ENCODE peak calls at places on chromosomes 12 and 14, in seven cellular contexts. One of them, this sample, is unnamed.

GRCh38 chr12:70366581-70367267 is 634 bp downstream of the KCNMB4 start:
- DNase-seq in NB4: peak
- DNase-seq in tibial nerve: no peak
- DNase-seq in mucosa of descending colon: peak
- DNase-seq in fibroblast of mammary gland: peak
- DNase-seq in AG04449: no peak
- DNase-seq in RWPE2: peak
- DNase-seq in this sample: peak

GRCh38 chr12:107474639-107475539 is 210.7 kb upstream of the PWP1 start:
- DNase-seq in NB4: no peak
- DNase-seq in AG04449: no peak
- DNase-seq in mucosa of descending colon: no peak
- DNase-seq in tibial nerve: no peak
- DNase-seq in fibroblast of mammary gland: peak
- DNase-seq in RWPE2: no peak
- DNase-seq in this sample: no peak

GRCh38 chr12:92075425-92075891 is 70.2 kb downstream of the BTG1 start:
- DNase-seq in mucosa of descending colon: no peak
- DNase-seq in AG04449: peak
- DNase-seq in tibial nerve: no peak
- DNase-seq in NB4: no peak
- DNase-seq in RWPE2: no peak
- DNase-seq in fibroblast of mammary gland: peak
- DNase-seq in this sample: no peak

GRCh38 chr12:12470751-12471300 is 91.8 kb downstream of the DUSP16 start:
- DNase-seq in fibroblast of mammary gland: no peak
- DNase-seq in tibial nerve: no peak
- DNase-seq in NB4: no peak
- DNase-seq in mucosa of descending colon: no peak
- DNase-seq in AG04449: no peak
- DNase-seq in RWPE2: no peak
- DNase-seq in this sample: no peak

GRCh38 chr12:57746025-57746424 is 1.2 kb downstream of the TSPAN31 start:
- DNase-seq in mucosa of descending colon: no peak
- DNase-seq in tibial nerve: no peak
- DNase-seq in NB4: no peak
- DNase-seq in RWPE2: no peak
- DNase-seq in fibroblast of mammary gland: no peak
- DNase-seq in AG04449: no peak
- DNase-seq in this sample: no peak

GRCh38 chr14:75794615-75795038 is 133.6 kb downstream of the TTLL5 start:
- DNase-seq in RWPE2: no peak
- DNase-seq in mucosa of descending colon: no peak
- DNase-seq in tibial nerve: no peak
- DNase-seq in fibroblast of mammary gland: peak
- DNase-seq in NB4: no peak
- DNase-seq in AG04449: peak
- DNase-seq in this sample: no peak

GRCh38 chr12:12095016-12095415 is 24.3 kb downstream of the BCL2L14 start:
- DNase-seq in fibroblast of mammary gland: no peak
- DNase-seq in tibial nerve: no peak
- DNase-seq in RWPE2: no peak
- DNase-seq in mucosa of descending colon: no peak
- DNase-seq in AG04449: no peak
- DNase-seq in NB4: no peak
- DNase-seq in this sample: no peak

GRCh38 chr12:84661732-84662326 is 250.8 kb downstream of the SLC6A15 start:
- DNase-seq in AG04449: no peak
- DNase-seq in NB4: no peak
- DNase-seq in mucosa of descending colon: no peak
- DNase-seq in fibroblast of mammary gland: peak
- DNase-seq in tibial nerve: no peak
- DNase-seq in RWPE2: no peak
- DNase-seq in this sample: no peak

GRCh38 chr12:40647651-40648050 is 44.6 kb upstream of the CNTN1 start:
- DNase-seq in NB4: no peak
- DNase-seq in fibroblast of mammary gland: peak
- DNase-seq in RWPE2: no peak
- DNase-seq in AG04449: no peak
- DNase-seq in tibial nerve: no peak
- DNase-seq in mucosa of descending colon: no peak
- DNase-seq in this sample: no peak

GRCh38 chr14:71780075-71780474 is 152.2 kb upstream of the RGS6 start:
- DNase-seq in AG04449: no peak
- DNase-seq in tibial nerve: no peak
- DNase-seq in mucosa of descending colon: no peak
- DNase-seq in fibroblast of mammary gland: no peak
- DNase-seq in NB4: no peak
- DNase-seq in RWPE2: no peak
- DNase-seq in this sample: no peak
- H3K4me3 ChIP-seq in AG04449: no peak
- H3K4me3 ChIP-seq in tibial nerve: no peak
- H3K4me3 ChIP-seq in mucosa of descending colon: no peak
- H3K4me3 ChIP-seq in fibroblast of mammary gland: no peak
- H3K4me3 ChIP-seq in NB4: no peak
- H3K4me3 ChIP-seq in RWPE2: no peak
- H3K4me3 ChIP-seq in this sample: no peak

GRCh38 chr14:81273521-81273920 is 52.8 kb upstream of the GTF2A1 start:
- DNase-seq in NB4: no peak
- DNase-seq in fibroblast of mammary gland: no peak
- DNase-seq in mucosa of descending colon: no peak
- DNase-seq in RWPE2: no peak
- DNase-seq in AG04449: no peak
- DNase-seq in tibial nerve: no peak
- DNase-seq in this sample: no peak

GRCh38 chr14:81272322-81272721 is 51.6 kb upstream of the GTF2A1 start:
- DNase-seq in tibial nerve: no peak
- DNase-seq in RWPE2: no peak
- DNase-seq in AG04449: no peak
- DNase-seq in mucosa of descending colon: no peak
- DNase-seq in NB4: no peak
- DNase-seq in fibroblast of mammary gland: no peak
- DNase-seq in this sample: no peak

GRCh38 chr14:81268016-81268416 is 47.3 kb upstream of the GTF2A1 start:
- DNase-seq in NB4: peak
- DNase-seq in fibroblast of mammary gland: peak
- DNase-seq in RWPE2: no peak
- DNase-seq in AG04449: no peak
- DNase-seq in tibial nerve: no peak
- DNase-seq in mucosa of descending colon: no peak
- DNase-seq in this sample: no peak

GRCh38 chr14:81269100-81269978 is 48.6 kb upstream of the GTF2A1 start:
- DNase-seq in NB4: peak
- DNase-seq in tibial nerve: peak
- DNase-seq in mucosa of descending colon: no peak
- DNase-seq in RWPE2: no peak
- DNase-seq in AG04449: peak
- DNase-seq in fibroblast of mammary gland: peak
- DNase-seq in this sample: peak

GRCh38 chr14:81269979-81270375 is 49.2 kb upstream of the GTF2A1 start:
- DNase-seq in RWPE2: no peak
- DNase-seq in fibroblast of mammary gland: no peak
- DNase-seq in NB4: no peak
- DNase-seq in tibial nerve: no peak
- DNase-seq in mucosa of descending colon: no peak
- DNase-seq in AG04449: no peak
- DNase-seq in this sample: no peak
- TF ChIP-seq CTCF in RWPE2: no peak
- TF ChIP-seq CTCF in fibroblast of mammary gland: no peak
- TF ChIP-seq CTCF in NB4: no peak
- TF ChIP-seq CTCF in tibial nerve: no peak
- TF ChIP-seq CTCF in mucosa of descending colon: no peak
- TF ChIP-seq CTCF in AG04449: no peak
- TF ChIP-seq CTCF in this sample: no peak

GRCh38 chr14:53953002-53953827 is 3.4 kb downstream of the BMP4 start:
- DNase-seq in tibial nerve: peak
- DNase-seq in mucosa of descending colon: peak
- DNase-seq in NB4: no peak
- DNase-seq in RWPE2: peak
- DNase-seq in AG04449: no peak
- DNase-seq in fibroblast of mammary gland: peak
- DNase-seq in this sample: peak
- H3K4me3 ChIP-seq in tibial nerve: peak
- H3K4me3 ChIP-seq in mucosa of descending colon: peak
- H3K4me3 ChIP-seq in NB4: no peak
- H3K4me3 ChIP-seq in RWPE2: peak
- H3K4me3 ChIP-seq in AG04449: peak
- H3K4me3 ChIP-seq in fibroblast of mammary gland: peak
- H3K4me3 ChIP-seq in this sample: peak

DNA sequence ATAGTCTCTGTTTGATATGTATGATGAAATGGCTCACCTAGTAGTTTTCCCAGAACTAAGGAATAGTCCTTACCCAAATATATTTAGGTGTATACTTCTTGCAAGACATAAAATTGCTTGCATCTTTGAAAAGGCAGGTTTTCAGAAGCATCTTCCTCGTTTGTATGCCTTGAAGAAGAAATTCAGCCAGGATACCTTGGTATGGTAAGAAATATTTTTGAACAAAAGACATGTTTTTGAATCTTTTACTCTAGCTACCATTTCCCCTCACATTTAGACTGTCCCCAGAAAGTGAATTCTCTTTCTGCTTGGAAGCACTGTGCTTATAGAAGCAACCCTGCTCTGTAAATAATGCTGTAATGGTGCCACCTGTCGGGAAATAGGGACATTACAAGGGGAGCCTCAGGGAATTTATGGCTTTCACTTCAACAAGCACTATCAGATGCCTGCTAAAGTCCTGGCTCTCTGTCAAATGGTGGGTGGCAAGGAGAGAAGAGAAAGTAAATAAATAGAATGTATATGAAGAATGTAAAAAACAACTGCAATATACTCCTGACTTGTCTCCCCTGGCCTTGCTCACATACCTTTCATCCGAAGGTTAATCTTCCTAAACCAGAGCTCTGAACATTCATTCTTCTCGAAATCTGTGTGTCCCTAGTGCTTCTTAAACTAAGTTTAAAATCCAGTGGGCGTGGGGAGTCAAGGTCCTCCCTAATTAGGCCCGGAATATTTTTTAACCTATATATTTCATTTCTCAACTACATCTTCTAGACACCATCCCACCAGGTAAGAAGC is 6.1 kb downstream of the CCDC184 start:
- DNase-seq in AG04449: no peak
- DNase-seq in tibial nerve: peak
- DNase-seq in RWPE2: no peak
- DNase-seq in fibroblast of mammary gland: peak
- DNase-seq in NB4: peak
- DNase-seq in mucosa of descending colon: no peak
- DNase-seq in this sample: peak
- TF ChIP-seq CTCF in AG04449: peak
- TF ChIP-seq CTCF in tibial nerve: peak
- TF ChIP-seq CTCF in RWPE2: peak
- TF ChIP-seq CTCF in fibroblast of mammary gland: peak
- TF ChIP-seq CTCF in NB4: peak
- TF ChIP-seq CTCF in mucosa of descending colon: peak
- TF ChIP-seq CTCF in this sample: peak